ENCODE peak calls at places on chromosomes 5 and 9, in four cellular contexts. J, L, P and D are unnamed samples.
A peak's percentile ranks its signal among the peaks of the same experiment; 100 is the strongest.

GRCh38 chr9:82057805-82058204 is 69.2 kb downstream of the SPATA31D1 start:
- DNase-seq in P (no peak), J (no peak), L (no peak), D (no peak)

GRCh38 chr5:132437604-132438275 is 52.8 kb downstream of the IRF1 start:
- DNase-seq in L (peak; percentile 26), P (peak; percentile 57), J (peak; percentile 43), D (peak; percentile 82)

GRCh38 chr9:35172878-35173277 is 11.1 kb downstream of the UNC13B start:
- DNase-seq in P (no peak), J (no peak), L (no peak), D (no peak)

GRCh38 chr5:81852277-81853004 is 101.5 kb upstream of the SSBP2 start:
- DNase-seq in L (peak; percentile 53), J (no peak), P (no peak), D (no peak)

GRCh38 chr5:53965459-53965858 is 344.9 kb downstream of the ARL15 start:
- DNase-seq in L (no peak), P (no peak), J (no peak), D (no peak)

GRCh38 chr5:10701567-10702039 is 59.4 kb downstream of the DAP start:
- DNase-seq in L (peak; percentile 61), P (peak; percentile 57), J (no peak), D (no peak)

GRCh38 chr9:84953252-84953773 is 283.8 kb downstream of the NTRK2 start:
- DNase-seq in J (no peak), P (peak; percentile 27), L (no peak), D (no peak)

GRCh38 chr5:78601622-78602314 is 46.8 kb downstream of the LHFPL2 start:
- DNase-seq in P (no peak), J (no peak), L (peak; percentile 28), D (no peak)

GRCh38 chr9:93613791-93614190 is 37.4 kb downstream of the PHF2 start:
- DNase-seq in L (no peak), J (no peak), P (no peak), D (no peak)

GRCh38 chr5:156920042-156920860 is 42.8 kb downstream of the TIMD4 start:
- DNase-seq in L (no peak), P (no peak), J (no peak), D (no peak)

GRCh38 chr5:95511606-95512005 is 43.2 kb downstream of the SKIC3 start:
- DNase-seq in J (no peak), L (no peak), P (no peak), D (no peak)

GRCh38 chr5:21817668-21818419 is 1035.3 kb downstream of the CDH12 start:
- DNase-seq in P (peak; percentile 23), J (no peak), L (no peak), D (no peak)

GRCh38 chr5:62791059-62791458 is 212.4 kb downstream of the LRRC70 start:
- DNase-seq in L (no peak), P (peak; percentile 28), J (no peak), D (no peak)

GRCh38 chr5:677131-678101 is 15.7 kb downstream of the TPPP start:
- DNase-seq in L (no peak), J (no peak), P (no peak), D (no peak)

GRCh38 chr5:96058084-96058483 is 96.4 kb upstream of the ELL2 start:
- DNase-seq in L (no peak), P (no peak), J (no peak), D (no peak)

GRCh38 chr5:149915392-149916260 is 29.0 kb downstream of the PDE6A start:
- DNase-seq in J (no peak), L (no peak), P (peak; percentile 83), D (no peak)

GRCh38 chr5:80399553-80400239 is 8.2 kb upstream of the ZFYVE16 start:
- DNase-seq in L (no peak), P (peak; percentile 67), J (no peak), D (peak; percentile 83)

GRCh38 chr9:72589684-72590555 is 68.5 kb downstream of the TMC1 start:
- DNase-seq in J (no peak), P (no peak), L (no peak), D (no peak)

DNA sequence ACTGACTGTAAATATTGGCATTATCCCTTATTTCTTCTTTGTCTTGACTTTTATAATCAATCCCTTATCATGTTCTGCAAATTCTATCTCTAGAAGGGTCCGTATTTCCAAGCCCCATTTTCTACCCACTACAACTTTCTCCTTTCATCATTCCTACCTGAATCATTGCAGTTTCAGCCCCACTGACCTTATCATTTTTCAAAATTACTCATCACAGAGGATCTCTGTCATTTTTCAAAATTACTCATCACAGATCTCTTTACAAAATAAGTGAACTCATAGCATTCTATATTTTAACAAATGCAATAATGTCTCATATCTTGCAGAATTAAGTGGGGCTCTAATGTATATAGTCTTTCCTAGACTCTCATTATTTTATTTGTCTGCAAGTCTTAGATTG is 256.9 kb upstream of the COX7C start:
- DNase-seq in L (no peak), P (no peak), J (no peak), D (no peak)
- TF ChIP-seq CTCF in L (no peak), P (no peak), J (no peak), D (no peak)

GRCh38 chr5:128271859-128272446 is 188.4 kb downstream of the SLC12A2 start:
- DNase-seq in P (peak; percentile 58), L (no peak), J (no peak), D (no peak)

GRCh38 chr5:128279345-128279744 is 195.8 kb downstream of the SLC12A2 start:
- DNase-seq in P (no peak), J (no peak), L (no peak), D (no peak)

GRCh38 chr5:128273736-128274135 is 190.2 kb downstream of the SLC12A2 start:
- DNase-seq in L (no peak), P (no peak), J (no peak), D (no peak)

GRCh38 chr5:128274441-128274840 is 190.9 kb downstream of the SLC12A2 start:
- DNase-seq in P (no peak), J (no peak), L (no peak), D (no peak)

GRCh38 chr5:128276537-128277216 is 193.1 kb downstream of the SLC12A2 start:
- DNase-seq in P (no peak), L (no peak), J (no peak), D (no peak)
- TF ChIP-seq CTCF in P (no peak), L (no peak), J (no peak), D (no peak)

GRCh38 chr5:169701910-169702451 is 64.9 kb downstream of the DOCK2 start:
- DNase-seq in J (no peak), L (no peak), P (peak; percentile 56), D (no peak)
- TF ChIP-seq CTCF in J (peak; percentile 29), L (no peak), P (peak; percentile 82), D (no peak)

DNA sequence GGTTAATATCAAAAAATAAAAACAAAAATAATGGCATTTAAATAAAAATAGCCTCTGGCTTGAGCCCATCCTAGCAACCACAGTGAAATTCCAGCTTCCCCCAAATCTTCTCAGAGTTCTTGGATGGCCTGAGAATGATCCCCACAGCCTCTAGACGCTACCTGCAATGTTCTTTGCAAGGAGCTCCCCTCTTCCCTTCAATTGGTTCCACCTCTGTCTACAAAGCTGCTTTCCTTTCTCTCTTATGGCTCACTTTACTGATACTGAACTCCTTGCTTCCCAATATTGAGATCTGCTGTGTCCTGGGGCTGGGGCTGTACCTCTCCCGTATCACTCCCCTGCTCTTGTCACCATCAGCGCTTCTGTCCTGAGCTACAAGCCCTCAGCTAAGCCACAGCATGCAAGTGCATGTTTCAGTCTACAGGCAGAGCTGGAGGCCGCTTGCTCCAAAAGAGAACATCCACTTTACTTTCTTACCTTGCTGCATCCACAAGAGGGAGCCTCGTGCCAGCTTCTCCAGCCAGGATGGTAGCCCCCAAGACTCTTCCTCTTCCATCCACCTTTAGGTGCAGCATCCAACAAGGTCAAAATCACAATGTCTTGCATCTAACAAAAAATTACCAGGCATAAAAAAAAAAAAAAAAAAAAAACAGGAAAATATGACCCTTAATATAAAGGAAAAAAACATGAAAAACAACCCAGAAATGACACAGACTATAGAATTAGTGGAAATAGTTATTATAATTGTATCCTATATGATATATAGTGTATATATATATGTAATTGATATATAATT is 57.4 kb upstream of the PRSS3 start:
- DNase-seq in J (no peak), L (peak; percentile 45), P (peak; percentile 71), D (no peak)
- TF ChIP-seq CTCF in J (no peak), L (peak; percentile 55), P (peak; percentile 88), D (peak; percentile 80)

GRCh38 chr5:102421647-102422046 is 77.2 kb downstream of the SLCO6A1 start:
- DNase-seq in J (no peak), P (peak; percentile 48), L (no peak), D (no peak)
- TF ChIP-seq CTCF in J (no peak), P (no peak), L (no peak), D (no peak)

GRCh38 chr9:134175808-134176598 is 11.6 kb upstream of the RNU6ATAC start:
- DNase-seq in P (no peak), L (peak; percentile 57), J (no peak), D (peak; percentile 42)
- TF ChIP-seq CTCF in P (no peak), L (peak; percentile 16), J (no peak), D (no peak)

DNA sequence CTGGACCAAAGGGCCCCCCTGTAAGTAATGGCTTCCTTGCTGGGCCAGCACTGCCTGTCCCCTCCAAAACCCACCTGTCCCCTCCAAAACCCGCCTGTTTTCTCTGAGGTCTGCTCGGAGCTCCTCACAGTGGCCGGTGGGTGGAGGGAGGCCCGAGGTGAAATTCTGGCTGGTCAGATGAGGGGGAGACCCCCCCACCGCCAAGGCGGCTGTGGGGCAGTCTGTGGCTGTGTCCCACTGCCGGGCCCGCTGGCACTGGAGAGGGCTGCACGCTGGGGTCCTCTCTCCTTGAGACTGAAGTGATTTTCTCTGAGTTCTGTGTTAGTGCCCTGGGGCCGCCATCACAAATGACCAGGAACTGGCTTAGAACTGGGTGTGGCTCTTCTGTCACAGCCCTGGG is 83.7 kb upstream of the FCN2 start:
- DNase-seq in L (no peak), P (no peak), J (no peak), D (no peak)
- TF ChIP-seq CTCF in L (no peak), P (no peak), J (no peak), D (no peak)

DNA sequence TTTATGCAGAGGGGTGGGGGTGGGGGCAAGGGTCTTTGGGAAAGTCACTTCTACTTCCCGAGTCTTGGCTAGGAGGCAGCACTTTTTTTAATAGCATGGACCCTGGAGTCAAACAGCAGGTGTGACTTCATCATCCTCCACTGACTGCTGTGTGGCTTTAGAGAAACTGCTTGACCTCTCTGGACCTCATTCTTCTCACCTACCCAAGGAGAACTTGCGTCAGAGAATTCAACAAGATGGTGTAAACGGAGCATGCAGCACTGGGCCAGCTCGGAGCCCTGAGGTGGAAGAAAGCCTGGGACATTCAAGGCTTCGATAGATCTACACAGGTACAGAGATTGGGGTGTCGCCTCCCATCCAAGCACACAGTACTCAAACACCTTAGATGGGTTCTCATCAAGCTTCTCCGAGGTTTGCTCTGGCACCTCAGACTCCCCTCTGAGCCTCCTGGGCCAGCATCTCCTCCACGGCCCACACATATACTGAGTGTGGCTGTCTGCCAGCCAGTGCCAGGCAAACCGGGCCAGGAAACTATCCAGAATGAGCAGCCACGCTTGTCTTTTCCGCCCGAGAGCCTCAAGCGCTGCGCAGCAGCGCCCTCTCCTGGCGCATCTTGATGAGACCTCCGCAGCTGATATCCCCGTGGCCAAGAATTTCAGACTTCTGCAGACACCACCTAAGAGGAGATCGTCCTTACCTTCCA is 4.6 kb upstream of the SLC25A48 start:
- DNase-seq in L (peak; percentile 82), P (peak; percentile 83), J (no peak), D (no peak)
- TF ChIP-seq CTCF in L (peak; percentile 83), P (peak; percentile 96), J (peak; percentile 57), D (peak; percentile 67)

DNA sequence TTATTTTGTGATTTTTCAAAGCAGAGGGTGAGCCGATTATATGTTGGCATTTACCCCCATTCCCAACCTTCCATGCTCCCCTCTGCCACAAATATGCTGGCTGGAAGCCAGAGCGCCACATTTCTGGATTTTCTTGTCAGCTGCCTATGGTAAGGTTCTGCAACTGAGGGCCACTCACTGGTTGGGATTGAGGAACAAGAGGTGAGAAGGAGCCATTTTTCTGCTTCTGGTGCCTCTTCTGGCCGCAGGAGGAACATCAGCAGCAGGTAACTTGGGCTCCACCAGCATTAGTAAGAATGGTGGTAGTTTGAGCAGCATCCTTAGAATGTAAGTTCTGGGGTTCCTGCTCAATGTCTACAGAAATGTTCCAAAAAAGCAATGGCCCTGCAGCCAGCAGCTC is 159.5 kb upstream of the MAST4 start:
- DNase-seq in L (no peak), P (peak; percentile 23), J (no peak), D (no peak)
- TF ChIP-seq CTCF in L (no peak), P (no peak), J (no peak), D (no peak)